ENCODE peak calls at places on chromosome 1, in nine cellular contexts. E is cardiac fibroblast, H is AG04450, D is GM06990, Y is thoracic aorta, A is testis, R is esophagus squamous epithelium, X is AG10803, V is fibroblast of lung. N is an unnamed sample.

GRCh38 chr1:229895605-229896004 is 171.4 kb upstream of the GALNT2 start:
- DNase-seq in E (no peak), V (no peak), Y (no peak), A (no peak), D (no peak), R (no peak), H (no peak), X (no peak), N (no peak)

GRCh38 chr1:170596701-170597100 is 64.7 kb downstream of the GORAB start:
- DNase-seq in V (no peak), D (no peak), H (no peak), Y (no peak), E (no peak), R (no peak), A (no peak), X (no peak), N (no peak)

GRCh38 chr1:17606826-17607440 is 67.4 kb downstream of the ARHGEF10L start:
- DNase-seq in Y (no peak), R (no peak), X (peak; percentile 64), A (peak; percentile 84), H (peak; percentile 33), E (peak; percentile 80), V (peak; percentile 73), D (peak; percentile 24), N (no peak)

GRCh38 chr1:2554621-2555387 is 1.4 kb upstream of the TNFRSF14 start:
- DNase-seq in R (no peak), A (no peak), E (no peak), D (peak; percentile 68), H (no peak), Y (no peak), V (no peak), X (no peak), N (no peak)

GRCh38 chr1:230545181-230545580 is 97.1 kb upstream of the COG2 start:
- DNase-seq in Y (no peak), D (no peak), H (no peak), V (no peak), X (no peak), E (no peak), R (no peak), A (no peak), N (no peak)

GRCh38 chr1:20125091-20125490 is 5.8 kb upstream of the PLA2G2D start:
- DNase-seq in D (no peak), A (no peak), Y (no peak), H (no peak), X (no peak), R (no peak), E (no peak), V (no peak), N (no peak)

GRCh38 chr1:81689531-81689941 is 111.2 kb upstream of the ADGRL2 start:
- DNase-seq in A (no peak), V (peak; percentile 93), X (peak; percentile 84), H (no peak), Y (no peak), E (peak; percentile 86), D (peak; percentile 15), R (no peak), N (no peak)

GRCh38 chr1:214791961-214792360 is 189.0 kb downstream of the CENPF start:
- DNase-seq in Y (no peak), V (no peak), X (peak; percentile 49), A (no peak), E (no peak), D (no peak), H (no peak), R (no peak), N (no peak)

GRCh38 chr1:62386351-62387121 is 50.3 kb upstream of the USP1 start:
- DNase-seq in E (no peak), V (peak; percentile 50), H (no peak), A (no peak), D (no peak), X (no peak), Y (no peak), R (no peak), N (peak; percentile 17)

GRCh38 chr1:5728956-5729355 is 263.3 kb downstream of the NPHP4 start:
- DNase-seq in X (no peak), R (no peak), H (no peak), Y (no peak), D (no peak), E (no peak), V (no peak), A (no peak), N (no peak)

GRCh38 chr1:99647460-99647859 is 1.5 kb downstream of the PALMD start:
- DNase-seq in A (no peak), R (no peak), D (no peak), H (no peak), E (peak; percentile 49), V (no peak), Y (no peak), X (no peak), N (no peak)

GRCh38 chr1:163055531-163055930 is 13.6 kb upstream of the RGS4 start:
- DNase-seq in H (no peak), A (no peak), R (no peak), D (no peak), E (no peak), X (no peak), V (no peak), Y (no peak), N (no peak)

GRCh38 chr1:183522104-183522503 is 49.8 kb downstream of the SMG7 start:
- DNase-seq in V (no peak), X (no peak), R (no peak), Y (no peak), H (no peak), D (no peak), E (no peak), A (no peak), N (no peak)

GRCh38 chr1:2135425-2135824 is 59.1 kb downstream of the FAAP20 start:
- DNase-seq in H (no peak), X (peak; percentile 79), Y (no peak), E (peak; percentile 59), D (no peak), R (no peak), V (peak; percentile 68), A (peak; percentile 85), N (no peak)

GRCh38 chr1:157135646-157136045 is 2.5 kb downstream of the ETV3 start:
- DNase-seq in A (no peak), R (no peak), H (no peak), V (no peak), Y (no peak), D (no peak), X (peak; percentile 15), E (peak; percentile 6), N (no peak)

GRCh38 chr1:157137773-157138219 is 399 bp downstream of the ETV3 start:
- DNase-seq in V (no peak), A (peak; percentile 33), R (no peak), X (no peak), Y (no peak), H (no peak), D (no peak), E (no peak), N (no peak)

GRCh38 chr1:157138220-157139124 is at the start of gene ETV3:
- DNase-seq in H (peak; percentile 73), X (peak; percentile 93), E (peak; percentile 94), D (peak; percentile 88), A (peak; percentile 94), V (peak; percentile 87), R (peak; percentile 57), Y (peak; percentile 72), N (peak; percentile 68)

GRCh38 chr1:157136133-157136532 is 2.1 kb downstream of the ETV3 start:
- DNase-seq in D (no peak), X (no peak), R (no peak), Y (no peak), A (no peak), H (no peak), V (no peak), E (no peak), N (no peak)

GRCh38 chr1:157137051-157137772 is 983 bp downstream of the ETV3 start:
- DNase-seq in X (peak; percentile 29), D (no peak), H (no peak), E (peak; percentile 50), A (peak; percentile 39), V (peak; percentile 12), Y (no peak), R (no peak), N (no peak)
- TF ChIP-seq CTCF in X (no peak), D (no peak), H (no peak), E (no peak), A (no peak), V (no peak), Y (no peak), R (no peak), N (no peak)

DNA sequence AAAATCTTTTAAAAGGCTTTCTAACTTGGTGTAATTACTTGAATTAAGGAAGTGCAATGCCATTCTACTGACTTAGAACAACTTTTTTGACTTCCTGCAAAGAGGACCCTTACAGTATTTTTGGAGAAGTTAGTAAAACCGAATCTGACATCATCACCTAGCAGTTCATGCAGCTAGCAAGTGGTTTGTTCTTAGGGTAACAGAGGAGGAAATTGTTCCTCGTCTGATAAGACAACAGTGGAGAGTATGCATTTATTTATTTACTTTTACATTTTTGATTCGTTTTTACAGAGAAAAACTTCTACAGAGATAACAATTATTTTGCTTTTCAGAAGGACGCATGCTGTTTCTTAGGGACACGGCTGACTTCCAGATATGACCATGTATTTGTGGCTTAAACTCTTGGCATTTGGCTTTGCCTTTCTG is at the start of gene PTPRC:
- DNase-seq in A (no peak), D (peak; percentile 71), X (no peak), R (no peak), E (no peak), H (no peak), V (no peak), Y (no peak), N (no peak)
- H3K4me3 ChIP-seq in A (no peak within 1 kb of the TSS), D (peak within 1 kb of the TSS; percentile 80), X (no peak within 1 kb of the TSS), R (no peak within 1 kb of the TSS), E (no peak within 1 kb of the TSS), H (no peak within 1 kb of the TSS), V (no peak within 1 kb of the TSS), Y (peak within 1 kb of the TSS; percentile 49), N (no peak within 1 kb of the TSS)

DNA sequence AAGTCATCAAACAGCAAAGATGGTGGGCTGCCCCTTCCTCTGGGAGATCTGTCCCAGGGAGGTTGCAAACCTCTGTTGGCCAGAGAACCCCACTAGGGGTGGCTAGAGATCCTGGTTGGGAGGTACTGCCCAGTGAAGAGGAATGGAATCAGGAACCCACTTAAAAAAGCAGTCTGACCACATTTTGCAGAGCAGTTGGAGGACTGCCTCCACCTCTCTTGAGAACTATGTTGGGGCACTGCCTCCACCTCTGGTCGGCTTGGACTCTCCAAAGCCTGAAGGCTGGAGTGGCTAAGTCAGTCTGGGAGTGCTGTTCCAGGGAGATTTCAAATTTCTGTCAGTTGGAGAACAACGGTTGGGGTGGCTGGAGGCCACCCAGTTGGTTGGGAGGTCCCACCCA is 58.6 kb downstream of the TNFSF4 start:
- DNase-seq in Y (no peak), A (no peak), D (no peak), V (no peak), R (no peak), X (no peak), E (no peak), H (no peak), N (no peak)
- TF ChIP-seq CTCF in Y (no peak), A (no peak), D (no peak), V (no peak), R (no peak), X (no peak), E (no peak), H (no peak), N (no peak)

DNA sequence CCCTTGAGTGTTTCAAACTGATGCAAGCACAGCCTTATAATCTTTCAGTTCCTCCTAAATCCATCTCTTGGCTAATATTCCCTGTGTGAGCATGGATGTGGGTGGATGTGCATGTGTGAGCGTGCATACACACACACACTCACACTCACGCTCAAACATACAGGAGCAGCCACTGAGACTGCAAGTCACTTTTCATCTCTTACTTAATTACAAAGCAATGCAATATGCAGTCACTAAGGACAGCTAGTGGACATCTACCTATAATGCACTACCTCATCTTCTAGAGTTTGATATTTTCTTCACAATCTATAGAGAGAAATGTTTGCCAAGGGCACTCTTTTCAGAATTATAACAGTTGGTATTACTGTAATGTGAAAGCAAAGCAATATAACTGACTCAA is 1.4 kb downstream of the ESRRG start:
- DNase-seq in H (no peak), Y (no peak), V (no peak), X (no peak), R (no peak), E (no peak), A (no peak), D (no peak), N (no peak)
- H3K4me3 ChIP-seq in H (no peak overlapping the region), Y (no peak overlapping the region), V (no peak overlapping the region), X (no peak overlapping the region), R (no peak overlapping the region), E (no peak overlapping the region), A (no peak overlapping the region), D (no peak overlapping the region), N (no peak overlapping the region)

N was measured in AG09309.